ENCODE peak calls at places on chromosomes 16 and 17, in five cellular contexts. One of them, this sample, is unnamed.

GRCh38 chr17:47077576-47077975 is 98.5 kb upstream of the RPRML start:
- DNase-seq in WTC11: no peak
- DNase-seq in fibroblast of villous mesenchyme: peak
- DNase-seq in thoracic aorta: no peak
- DNase-seq in fibroblast of pulmonary artery: peak
- DNase-seq in this sample: no peak

GRCh38 chr16:88746511-88746910 is 38.5 kb downstream of the PIEZO1 start:
- DNase-seq in thoracic aorta: no peak
- DNase-seq in WTC11: no peak
- DNase-seq in fibroblast of pulmonary artery: no peak
- DNase-seq in fibroblast of villous mesenchyme: no peak
- DNase-seq in this sample: peak

GRCh38 chr17:83133302-83134121 is 54.1 kb downstream of the METRNL start:
- DNase-seq in thoracic aorta: no peak
- DNase-seq in WTC11: no peak
- DNase-seq in fibroblast of pulmonary artery: no peak
- DNase-seq in fibroblast of villous mesenchyme: no peak
- DNase-seq in this sample: no peak

GRCh38 chr17:81037026-81037782 is 2.3 kb downstream of the BAIAP2 start:
- DNase-seq in fibroblast of pulmonary artery: no peak
- DNase-seq in fibroblast of villous mesenchyme: no peak
- DNase-seq in thoracic aorta: peak
- DNase-seq in WTC11: no peak
- DNase-seq in this sample: peak

GRCh38 chr17:79024901-79025737 is 1.1 kb downstream of the C1QTNF1 start:
- DNase-seq in thoracic aorta: no peak
- DNase-seq in fibroblast of villous mesenchyme: peak
- DNase-seq in WTC11: no peak
- DNase-seq in fibroblast of pulmonary artery: peak
- DNase-seq in this sample: peak

GRCh38 chr17:71032746-71033273 is 863.5 kb downstream of the KCNJ2 start:
- DNase-seq in fibroblast of pulmonary artery: no peak
- DNase-seq in WTC11: peak
- DNase-seq in thoracic aorta: no peak
- DNase-seq in fibroblast of villous mesenchyme: no peak
- DNase-seq in this sample: no peak

GRCh38 chr16:76931186-76931585 is 259.8 kb upstream of the MON1B start:
- DNase-seq in thoracic aorta: no peak
- DNase-seq in WTC11: no peak
- DNase-seq in fibroblast of pulmonary artery: peak
- DNase-seq in fibroblast of villous mesenchyme: no peak
- DNase-seq in this sample: no peak

GRCh38 chr17:9290226-9290613 is 268.9 kb downstream of the NTN1 start:
- DNase-seq in fibroblast of villous mesenchyme: no peak
- DNase-seq in WTC11: no peak
- DNase-seq in thoracic aorta: no peak
- DNase-seq in fibroblast of pulmonary artery: no peak
- DNase-seq in this sample: no peak

GRCh38 chr16:47511882-47512281 is 50.8 kb downstream of the PHKB start:
- DNase-seq in fibroblast of pulmonary artery: no peak
- DNase-seq in fibroblast of villous mesenchyme: no peak
- DNase-seq in thoracic aorta: no peak
- DNase-seq in WTC11: peak
- DNase-seq in this sample: no peak

GRCh38 chr17:2262146-2262587 is 41.4 kb downstream of the SMG6 start:
- DNase-seq in fibroblast of pulmonary artery: peak
- DNase-seq in fibroblast of villous mesenchyme: peak
- DNase-seq in WTC11: no peak
- DNase-seq in thoracic aorta: no peak
- DNase-seq in this sample: no peak

GRCh38 chr17:57305918-57306317 is 49.6 kb downstream of the MSI2 start:
- DNase-seq in thoracic aorta: no peak
- DNase-seq in fibroblast of pulmonary artery: no peak
- DNase-seq in WTC11: no peak
- DNase-seq in fibroblast of villous mesenchyme: no peak
- DNase-seq in this sample: no peak

GRCh38 chr16:71353736-71354135 is 4.8 kb upstream of the CALB2 start:
- DNase-seq in fibroblast of villous mesenchyme: no peak
- DNase-seq in WTC11: no peak
- DNase-seq in thoracic aorta: no peak
- DNase-seq in fibroblast of pulmonary artery: no peak
- DNase-seq in this sample: no peak

GRCh38 chr16:19389246-19389645 is 28.4 kb upstream of the TMC5 start:
- DNase-seq in fibroblast of pulmonary artery: peak
- DNase-seq in WTC11: peak
- DNase-seq in thoracic aorta: no peak
- DNase-seq in fibroblast of villous mesenchyme: peak
- DNase-seq in this sample: no peak

GRCh38 chr16:46817961-46818360 is 13.0 kb downstream of the C16orf87 start:
- DNase-seq in thoracic aorta: no peak
- DNase-seq in fibroblast of pulmonary artery: peak
- DNase-seq in fibroblast of villous mesenchyme: peak
- DNase-seq in WTC11: no peak
- DNase-seq in this sample: no peak

GRCh38 chr16:31875112-31875803 is 1.7 kb downstream of the ZNF267 start:
- DNase-seq in fibroblast of villous mesenchyme: peak
- DNase-seq in fibroblast of pulmonary artery: peak
- DNase-seq in WTC11: no peak
- DNase-seq in thoracic aorta: no peak
- DNase-seq in this sample: no peak

GRCh38 chr17:57512258-57512657 is 232.8 kb downstream of the CCDC182 start:
- DNase-seq in fibroblast of villous mesenchyme: no peak
- DNase-seq in fibroblast of pulmonary artery: no peak
- DNase-seq in thoracic aorta: no peak
- DNase-seq in WTC11: no peak
- DNase-seq in this sample: no peak

GRCh38 chr17:57548421-57549385 is 196.4 kb downstream of the CCDC182 start:
- DNase-seq in WTC11: no peak
- DNase-seq in thoracic aorta: no peak
- DNase-seq in fibroblast of pulmonary artery: peak
- DNase-seq in fibroblast of villous mesenchyme: peak
- DNase-seq in this sample: no peak

GRCh38 chr17:65604070-65604469 is 42.6 kb upstream of the AXIN2 start:
- DNase-seq in WTC11: no peak
- DNase-seq in fibroblast of pulmonary artery: peak
- DNase-seq in fibroblast of villous mesenchyme: no peak
- DNase-seq in thoracic aorta: no peak
- DNase-seq in this sample: no peak

GRCh38 chr16:27925612-27926011 is 137.9 kb downstream of the GSG1L start:
- DNase-seq in WTC11: no peak
- DNase-seq in fibroblast of villous mesenchyme: no peak
- DNase-seq in fibroblast of pulmonary artery: no peak
- DNase-seq in thoracic aorta: no peak
- DNase-seq in this sample: no peak

GRCh38 chr16:8962393-8963009 is 1.2 kb downstream of the USP7 start:
- DNase-seq in fibroblast of pulmonary artery: no peak
- DNase-seq in fibroblast of villous mesenchyme: no peak
- DNase-seq in WTC11: no peak
- DNase-seq in thoracic aorta: no peak
- DNase-seq in this sample: peak

GRCh38 chr17:73091770-73092517 is 544 bp downstream of the SLC39A11 start:
- DNase-seq in fibroblast of villous mesenchyme: peak
- DNase-seq in fibroblast of pulmonary artery: peak
- DNase-seq in thoracic aorta: no peak
- DNase-seq in WTC11: peak
- DNase-seq in this sample: no peak

GRCh38 chr16:84406006-84406963 is 37.9 kb downstream of the ATP2C2 start:
- DNase-seq in fibroblast of villous mesenchyme: no peak
- DNase-seq in thoracic aorta: no peak
- DNase-seq in WTC11: no peak
- DNase-seq in fibroblast of pulmonary artery: no peak
- DNase-seq in this sample: no peak

DNA sequence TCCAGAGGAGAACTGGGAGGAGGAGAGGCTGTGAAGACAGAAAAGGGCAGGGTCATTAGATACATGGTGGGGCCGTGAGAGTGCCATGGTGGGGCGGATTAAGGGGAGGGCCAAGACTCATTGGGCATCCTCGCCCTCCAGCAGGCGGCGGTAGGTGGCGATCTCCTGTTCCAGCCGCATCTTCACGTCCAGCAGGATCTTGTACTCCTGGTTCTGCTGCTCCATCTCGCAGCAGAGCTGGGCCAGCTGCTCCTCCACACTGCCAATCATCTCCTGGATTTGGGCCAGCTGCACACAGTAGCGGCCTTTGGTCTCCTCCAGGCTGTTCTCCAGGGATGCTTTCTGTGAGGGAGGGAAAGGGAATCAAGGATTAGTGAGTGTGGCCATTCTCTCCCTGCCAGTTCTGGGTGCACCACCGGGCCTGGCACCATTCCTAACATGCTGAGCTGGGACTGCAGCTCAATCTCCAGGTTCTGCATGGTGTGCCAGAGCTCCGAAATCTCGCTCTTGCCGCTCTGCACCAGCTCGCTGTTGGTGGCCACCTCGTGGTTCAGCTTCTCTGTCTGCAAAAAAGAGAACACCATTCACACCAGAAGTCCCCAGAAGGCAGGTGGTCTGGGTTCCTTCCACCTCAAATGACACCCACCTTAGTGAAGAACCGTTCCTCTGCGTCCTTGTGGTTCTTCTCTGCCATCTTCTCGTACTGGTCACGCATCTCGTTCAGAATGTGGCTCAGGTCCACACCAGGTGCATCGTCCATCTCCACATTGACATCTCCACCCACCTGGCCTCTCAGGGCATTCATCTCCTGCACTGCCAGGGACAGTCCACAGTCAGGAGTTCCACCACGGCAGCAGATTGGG is 129.0 kb downstream of the CCDC144A start:
- DNase-seq in fibroblast of villous mesenchyme: no peak
- DNase-seq in fibroblast of pulmonary artery: no peak
- DNase-seq in WTC11: no peak
- DNase-seq in thoracic aorta: no peak
- DNase-seq in this sample: no peak
- TF ChIP-seq CTCF in fibroblast of villous mesenchyme: no peak
- TF ChIP-seq CTCF in fibroblast of pulmonary artery: no peak
- TF ChIP-seq CTCF in WTC11: no peak
- TF ChIP-seq CTCF in thoracic aorta: no peak
- TF ChIP-seq CTCF in this sample: no peak

GRCh38 chr16:56197227-56197992 is 6.1 kb downstream of the GNAO1 start:
- DNase-seq in thoracic aorta: no peak
- DNase-seq in fibroblast of pulmonary artery: no peak
- DNase-seq in WTC11: no peak
- DNase-seq in fibroblast of villous mesenchyme: no peak
- DNase-seq in this sample: no peak
- TF ChIP-seq CTCF in thoracic aorta: no peak
- TF ChIP-seq CTCF in fibroblast of pulmonary artery: no peak
- TF ChIP-seq CTCF in WTC11: no peak
- TF ChIP-seq CTCF in fibroblast of villous mesenchyme: no peak
- TF ChIP-seq CTCF in this sample: no peak

GRCh38 chr17:59355695-59356323 is 24.4 kb downstream of the YPEL2 start:
- DNase-seq in WTC11: no peak
- DNase-seq in thoracic aorta: no peak
- DNase-seq in fibroblast of pulmonary artery: no peak
- DNase-seq in fibroblast of villous mesenchyme: no peak
- DNase-seq in this sample: no peak
- TF ChIP-seq CTCF in WTC11: no peak
- TF ChIP-seq CTCF in thoracic aorta: no peak
- TF ChIP-seq CTCF in fibroblast of pulmonary artery: no peak
- TF ChIP-seq CTCF in fibroblast of villous mesenchyme: no peak
- TF ChIP-seq CTCF in this sample: no peak

GRCh38 chr17:4583206-4583605 is 1.1 kb upstream of the SMTNL2 start:
- DNase-seq in WTC11: no peak
- DNase-seq in fibroblast of pulmonary artery: no peak
- DNase-seq in fibroblast of villous mesenchyme: no peak
- DNase-seq in thoracic aorta: no peak
- DNase-seq in this sample: no peak

GRCh38 chr17:4582691-4583090 is 1.6 kb upstream of the SMTNL2 start:
- DNase-seq in fibroblast of villous mesenchyme: no peak
- DNase-seq in thoracic aorta: no peak
- DNase-seq in fibroblast of pulmonary artery: no peak
- DNase-seq in WTC11: no peak
- DNase-seq in this sample: no peak

GRCh38 chr17:4584835-4585187 is 482 bp downstream of the SMTNL2 start:
- DNase-seq in thoracic aorta: no peak
- DNase-seq in fibroblast of villous mesenchyme: no peak
- DNase-seq in WTC11: peak
- DNase-seq in fibroblast of pulmonary artery: no peak
- DNase-seq in this sample: no peak

GRCh38 chr17:4584125-4584834 is at the start of gene SMTNL2:
- DNase-seq in thoracic aorta: no peak
- DNase-seq in fibroblast of villous mesenchyme: no peak
- DNase-seq in WTC11: peak
- DNase-seq in fibroblast of pulmonary artery: no peak
- DNase-seq in this sample: peak

GRCh38 chr17:4583796-4584124 is 569 bp upstream of the SMTNL2 start:
- DNase-seq in WTC11: peak
- DNase-seq in thoracic aorta: no peak
- DNase-seq in fibroblast of villous mesenchyme: no peak
- DNase-seq in fibroblast of pulmonary artery: no peak
- DNase-seq in this sample: no peak
- TF ChIP-seq CTCF in WTC11: peak
- TF ChIP-seq CTCF in thoracic aorta: peak
- TF ChIP-seq CTCF in fibroblast of villous mesenchyme: peak
- TF ChIP-seq CTCF in fibroblast of pulmonary artery: peak
- TF ChIP-seq CTCF in this sample: peak

GRCh38 chr16:87393680-87394055 is 1.5 kb downstream of the MAP1LC3B start:
- DNase-seq in thoracic aorta: no peak
- DNase-seq in WTC11: no peak
- DNase-seq in fibroblast of villous mesenchyme: no peak
- DNase-seq in fibroblast of pulmonary artery: no peak
- DNase-seq in this sample: no peak

GRCh38 chr16:87391324-87391949 is 699 bp upstream of the MAP1LC3B start:
- DNase-seq in thoracic aorta: no peak
- DNase-seq in fibroblast of villous mesenchyme: peak
- DNase-seq in WTC11: peak
- DNase-seq in fibroblast of pulmonary artery: peak
- DNase-seq in this sample: peak

GRCh38 chr16:87391950-87392822 is at the start of gene MAP1LC3B:
- DNase-seq in fibroblast of villous mesenchyme: peak
- DNase-seq in WTC11: peak
- DNase-seq in thoracic aorta: peak
- DNase-seq in fibroblast of pulmonary artery: peak
- DNase-seq in this sample: peak

GRCh38 chr16:87395181-87395842 is 3.2 kb downstream of the MAP1LC3B start:
- DNase-seq in WTC11: no peak
- DNase-seq in fibroblast of villous mesenchyme: no peak
- DNase-seq in thoracic aorta: no peak
- DNase-seq in fibroblast of pulmonary artery: no peak
- DNase-seq in this sample: no peak

GRCh38 chr16:87392823-87393679 is 915 bp downstream of the MAP1LC3B start:
- DNase-seq in WTC11: peak
- DNase-seq in fibroblast of pulmonary artery: peak
- DNase-seq in thoracic aorta: no peak
- DNase-seq in fibroblast of villous mesenchyme: peak
- DNase-seq in this sample: no peak
- TF ChIP-seq CTCF in WTC11: no peak
- TF ChIP-seq CTCF in fibroblast of pulmonary artery: peak
- TF ChIP-seq CTCF in thoracic aorta: peak
- TF ChIP-seq CTCF in fibroblast of villous mesenchyme: no peak
- TF ChIP-seq CTCF in this sample: peak

DNA sequence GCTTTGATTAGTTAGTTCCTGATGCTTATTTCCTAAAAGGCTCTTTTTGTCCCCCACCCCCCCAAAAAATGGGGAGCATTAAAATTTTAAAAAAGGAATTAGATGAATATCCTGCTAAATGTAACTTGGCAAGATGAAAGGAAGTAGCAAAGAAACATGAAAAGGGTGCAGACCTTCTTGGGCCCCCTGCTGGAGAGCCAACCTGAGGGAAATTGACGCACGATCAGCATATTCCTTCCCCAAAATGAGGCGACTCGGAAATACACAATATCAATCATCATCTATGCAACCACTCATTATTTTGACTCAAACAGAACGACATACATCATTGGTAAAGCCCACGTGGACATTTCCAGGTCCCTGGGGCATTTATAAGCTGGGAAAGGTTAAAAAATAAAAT is 59.7 kb downstream of the GRIN2A start:
- DNase-seq in fibroblast of villous mesenchyme: peak
- DNase-seq in thoracic aorta: no peak
- DNase-seq in fibroblast of pulmonary artery: no peak
- DNase-seq in WTC11: peak
- DNase-seq in this sample: no peak
- TF ChIP-seq CTCF in fibroblast of villous mesenchyme: no peak
- TF ChIP-seq CTCF in thoracic aorta: peak
- TF ChIP-seq CTCF in fibroblast of pulmonary artery: no peak
- TF ChIP-seq CTCF in WTC11: no peak
- TF ChIP-seq CTCF in this sample: no peak

This sample was measured in psoas muscle.